ENCODE peak calls at places on chromosomes 1 and 21, in ten cellular contexts. One of them, this sample, is unnamed.

GRCh38 chr1:243727503-243728191 is 122.4 kb downstream of the AKT3 start:
- DNase-seq in stimulated activated CD4-positive, alpha-beta T cell treated with anti-CD3 and anti-CD28 coated beads, TNF-alpha, amount 100 ng/mL, for 48 hours: no peak
- DNase-seq in GM10248: peak
- DNase-seq in fibroblast of mammary gland: no peak
- DNase-seq in A549: no peak
- DNase-seq in stimulated activated CD8-positive, alpha-beta memory T cell treated with anti-CD3 and anti-CD28 coated beads, Interleukin-4, amount 100 ng/mL, for 24 hours: no peak
- DNase-seq in heart right ventricle: no peak
- DNase-seq in GM13977: peak
- DNase-seq in testis: no peak
- DNase-seq in brain microvascular endothelial cell: no peak
- DNase-seq in this sample: no peak

GRCh38 chr1:158286966-158287365 is 2.8 kb upstream of the CD1C start:
- DNase-seq in GM10248: no peak
- DNase-seq in stimulated activated CD4-positive, alpha-beta T cell treated with anti-CD3 and anti-CD28 coated beads, TNF-alpha, amount 100 ng/mL, for 48 hours: no peak
- DNase-seq in heart right ventricle: no peak
- DNase-seq in A549: no peak
- DNase-seq in brain microvascular endothelial cell: no peak
- DNase-seq in stimulated activated CD8-positive, alpha-beta memory T cell treated with anti-CD3 and anti-CD28 coated beads, Interleukin-4, amount 100 ng/mL, for 24 hours: no peak
- DNase-seq in GM13977: no peak
- DNase-seq in testis: no peak
- DNase-seq in fibroblast of mammary gland: no peak
- DNase-seq in this sample: no peak

GRCh38 chr1:157377216-157377821 is 175.0 kb downstream of the FCRL5 start:
- DNase-seq in A549: no peak
- DNase-seq in stimulated activated CD4-positive, alpha-beta T cell treated with anti-CD3 and anti-CD28 coated beads, TNF-alpha, amount 100 ng/mL, for 48 hours: peak
- DNase-seq in testis: peak
- DNase-seq in heart right ventricle: no peak
- DNase-seq in GM10248: no peak
- DNase-seq in fibroblast of mammary gland: peak
- DNase-seq in stimulated activated CD8-positive, alpha-beta memory T cell treated with anti-CD3 and anti-CD28 coated beads, Interleukin-4, amount 100 ng/mL, for 24 hours: no peak
- DNase-seq in brain microvascular endothelial cell: peak
- DNase-seq in GM13977: no peak
- DNase-seq in this sample: peak

GRCh38 chr1:156600733-156601121 is 552 bp downstream of the GPATCH4 start:
- DNase-seq in GM10248: no peak
- DNase-seq in stimulated activated CD4-positive, alpha-beta T cell treated with anti-CD3 and anti-CD28 coated beads, TNF-alpha, amount 100 ng/mL, for 48 hours: no peak
- DNase-seq in A549: no peak
- DNase-seq in heart right ventricle: no peak
- DNase-seq in fibroblast of mammary gland: peak
- DNase-seq in GM13977: no peak
- DNase-seq in brain microvascular endothelial cell: no peak
- DNase-seq in stimulated activated CD8-positive, alpha-beta memory T cell treated with anti-CD3 and anti-CD28 coated beads, Interleukin-4, amount 100 ng/mL, for 24 hours: no peak
- DNase-seq in testis: no peak
- DNase-seq in this sample: no peak

GRCh38 chr1:47179988-47180563 is 9.8 kb downstream of the PDZK1IP1 start:
- DNase-seq in heart right ventricle: no peak
- DNase-seq in GM10248: no peak
- DNase-seq in testis: no peak
- DNase-seq in GM13977: no peak
- DNase-seq in fibroblast of mammary gland: no peak
- DNase-seq in A549: no peak
- DNase-seq in brain microvascular endothelial cell: no peak
- DNase-seq in stimulated activated CD4-positive, alpha-beta T cell treated with anti-CD3 and anti-CD28 coated beads, TNF-alpha, amount 100 ng/mL, for 48 hours: no peak
- DNase-seq in stimulated activated CD8-positive, alpha-beta memory T cell treated with anti-CD3 and anti-CD28 coated beads, Interleukin-4, amount 100 ng/mL, for 24 hours: no peak
- DNase-seq in this sample: no peak

GRCh38 chr21:35149698-35150097 is 100.6 kb upstream of the RUNX1 start:
- DNase-seq in brain microvascular endothelial cell: no peak
- DNase-seq in testis: no peak
- DNase-seq in GM10248: no peak
- DNase-seq in GM13977: no peak
- DNase-seq in stimulated activated CD8-positive, alpha-beta memory T cell treated with anti-CD3 and anti-CD28 coated beads, Interleukin-4, amount 100 ng/mL, for 24 hours: no peak
- DNase-seq in heart right ventricle: no peak
- DNase-seq in A549: no peak
- DNase-seq in fibroblast of mammary gland: peak
- DNase-seq in stimulated activated CD4-positive, alpha-beta T cell treated with anti-CD3 and anti-CD28 coated beads, TNF-alpha, amount 100 ng/mL, for 48 hours: no peak
- DNase-seq in this sample: peak

GRCh38 chr1:32984090-32984828 is 19.6 kb upstream of the RNF19B start:
- DNase-seq in stimulated activated CD8-positive, alpha-beta memory T cell treated with anti-CD3 and anti-CD28 coated beads, Interleukin-4, amount 100 ng/mL, for 24 hours: no peak
- DNase-seq in heart right ventricle: no peak
- DNase-seq in stimulated activated CD4-positive, alpha-beta T cell treated with anti-CD3 and anti-CD28 coated beads, TNF-alpha, amount 100 ng/mL, for 48 hours: no peak
- DNase-seq in fibroblast of mammary gland: peak
- DNase-seq in GM10248: no peak
- DNase-seq in testis: no peak
- DNase-seq in A549: no peak
- DNase-seq in GM13977: peak
- DNase-seq in brain microvascular endothelial cell: peak
- DNase-seq in this sample: peak

GRCh38 chr1:154141240-154141639 is 13.6 kb downstream of the NUP210L start:
- DNase-seq in brain microvascular endothelial cell: no peak
- DNase-seq in heart right ventricle: no peak
- DNase-seq in stimulated activated CD4-positive, alpha-beta T cell treated with anti-CD3 and anti-CD28 coated beads, TNF-alpha, amount 100 ng/mL, for 48 hours: no peak
- DNase-seq in GM10248: no peak
- DNase-seq in GM13977: no peak
- DNase-seq in testis: no peak
- DNase-seq in A549: no peak
- DNase-seq in fibroblast of mammary gland: peak
- DNase-seq in stimulated activated CD8-positive, alpha-beta memory T cell treated with anti-CD3 and anti-CD28 coated beads, Interleukin-4, amount 100 ng/mL, for 24 hours: no peak
- DNase-seq in this sample: no peak

GRCh38 chr1:113887776-113888175 is 395 bp upstream of the BCL2L15 start:
- DNase-seq in testis: no peak
- DNase-seq in GM10248: no peak
- DNase-seq in heart right ventricle: no peak
- DNase-seq in stimulated activated CD4-positive, alpha-beta T cell treated with anti-CD3 and anti-CD28 coated beads, TNF-alpha, amount 100 ng/mL, for 48 hours: no peak
- DNase-seq in GM13977: no peak
- DNase-seq in stimulated activated CD8-positive, alpha-beta memory T cell treated with anti-CD3 and anti-CD28 coated beads, Interleukin-4, amount 100 ng/mL, for 24 hours: no peak
- DNase-seq in A549: no peak
- DNase-seq in fibroblast of mammary gland: no peak
- DNase-seq in brain microvascular endothelial cell: no peak
- DNase-seq in this sample: no peak

GRCh38 chr1:171343727-171344472 is 29.9 kb downstream of the FMO4 start:
- DNase-seq in stimulated activated CD4-positive, alpha-beta T cell treated with anti-CD3 and anti-CD28 coated beads, TNF-alpha, amount 100 ng/mL, for 48 hours: no peak
- DNase-seq in fibroblast of mammary gland: peak
- DNase-seq in GM13977: no peak
- DNase-seq in brain microvascular endothelial cell: no peak
- DNase-seq in A549: no peak
- DNase-seq in testis: no peak
- DNase-seq in heart right ventricle: no peak
- DNase-seq in stimulated activated CD8-positive, alpha-beta memory T cell treated with anti-CD3 and anti-CD28 coated beads, Interleukin-4, amount 100 ng/mL, for 24 hours: no peak
- DNase-seq in GM10248: no peak
- DNase-seq in this sample: no peak

GRCh38 chr1:107572674-107573205 is 392.2 kb downstream of the VAV3 start:
- DNase-seq in A549: no peak
- DNase-seq in testis: no peak
- DNase-seq in stimulated activated CD4-positive, alpha-beta T cell treated with anti-CD3 and anti-CD28 coated beads, TNF-alpha, amount 100 ng/mL, for 48 hours: no peak
- DNase-seq in brain microvascular endothelial cell: no peak
- DNase-seq in fibroblast of mammary gland: peak
- DNase-seq in GM10248: no peak
- DNase-seq in heart right ventricle: no peak
- DNase-seq in stimulated activated CD8-positive, alpha-beta memory T cell treated with anti-CD3 and anti-CD28 coated beads, Interleukin-4, amount 100 ng/mL, for 24 hours: no peak
- DNase-seq in GM13977: no peak
- DNase-seq in this sample: no peak

GRCh38 chr1:228420968-228421826 is 4.5 kb upstream of the TRIM17 start:
- DNase-seq in brain microvascular endothelial cell: no peak
- DNase-seq in GM13977: no peak
- DNase-seq in stimulated activated CD4-positive, alpha-beta T cell treated with anti-CD3 and anti-CD28 coated beads, TNF-alpha, amount 100 ng/mL, for 48 hours: no peak
- DNase-seq in testis: no peak
- DNase-seq in A549: no peak
- DNase-seq in GM10248: no peak
- DNase-seq in stimulated activated CD8-positive, alpha-beta memory T cell treated with anti-CD3 and anti-CD28 coated beads, Interleukin-4, amount 100 ng/mL, for 24 hours: no peak
- DNase-seq in heart right ventricle: no peak
- DNase-seq in fibroblast of mammary gland: no peak
- DNase-seq in this sample: peak

GRCh38 chr1:202034683-202035462 is 24.5 kb downstream of the ELF3 start:
- DNase-seq in fibroblast of mammary gland: peak
- DNase-seq in stimulated activated CD4-positive, alpha-beta T cell treated with anti-CD3 and anti-CD28 coated beads, TNF-alpha, amount 100 ng/mL, for 48 hours: no peak
- DNase-seq in heart right ventricle: peak
- DNase-seq in testis: peak
- DNase-seq in GM13977: peak
- DNase-seq in A549: peak
- DNase-seq in brain microvascular endothelial cell: peak
- DNase-seq in stimulated activated CD8-positive, alpha-beta memory T cell treated with anti-CD3 and anti-CD28 coated beads, Interleukin-4, amount 100 ng/mL, for 24 hours: no peak
- DNase-seq in GM10248: peak
- DNase-seq in this sample: peak

GRCh38 chr1:156444407-156445001 is 56.1 kb downstream of the MEF2D start:
- DNase-seq in brain microvascular endothelial cell: peak
- DNase-seq in stimulated activated CD4-positive, alpha-beta T cell treated with anti-CD3 and anti-CD28 coated beads, TNF-alpha, amount 100 ng/mL, for 48 hours: no peak
- DNase-seq in GM13977: peak
- DNase-seq in A549: peak
- DNase-seq in GM10248: no peak
- DNase-seq in fibroblast of mammary gland: peak
- DNase-seq in testis: no peak
- DNase-seq in stimulated activated CD8-positive, alpha-beta memory T cell treated with anti-CD3 and anti-CD28 coated beads, Interleukin-4, amount 100 ng/mL, for 24 hours: no peak
- DNase-seq in heart right ventricle: no peak
- DNase-seq in this sample: peak

GRCh38 chr1:49389699-49390098 is 613.0 kb upstream of the BEND5 start:
- DNase-seq in GM13977: no peak
- DNase-seq in stimulated activated CD8-positive, alpha-beta memory T cell treated with anti-CD3 and anti-CD28 coated beads, Interleukin-4, amount 100 ng/mL, for 24 hours: no peak
- DNase-seq in brain microvascular endothelial cell: no peak
- DNase-seq in stimulated activated CD4-positive, alpha-beta T cell treated with anti-CD3 and anti-CD28 coated beads, TNF-alpha, amount 100 ng/mL, for 48 hours: no peak
- DNase-seq in A549: no peak
- DNase-seq in heart right ventricle: no peak
- DNase-seq in GM10248: no peak
- DNase-seq in fibroblast of mammary gland: no peak
- DNase-seq in testis: no peak
- DNase-seq in this sample: no peak

GRCh38 chr1:109761227-109762038 is 2.3 kb downstream of the EPS8L3 start:
- DNase-seq in A549: no peak
- DNase-seq in brain microvascular endothelial cell: no peak
- DNase-seq in GM10248: no peak
- DNase-seq in stimulated activated CD4-positive, alpha-beta T cell treated with anti-CD3 and anti-CD28 coated beads, TNF-alpha, amount 100 ng/mL, for 48 hours: no peak
- DNase-seq in testis: peak
- DNase-seq in heart right ventricle: peak
- DNase-seq in stimulated activated CD8-positive, alpha-beta memory T cell treated with anti-CD3 and anti-CD28 coated beads, Interleukin-4, amount 100 ng/mL, for 24 hours: no peak
- DNase-seq in GM13977: no peak
- DNase-seq in fibroblast of mammary gland: no peak
- DNase-seq in this sample: peak

GRCh38 chr1:85368073-85368778 is 91.8 kb upstream of the BCL10 start:
- DNase-seq in heart right ventricle: no peak
- DNase-seq in GM13977: no peak
- DNase-seq in stimulated activated CD8-positive, alpha-beta memory T cell treated with anti-CD3 and anti-CD28 coated beads, Interleukin-4, amount 100 ng/mL, for 24 hours: no peak
- DNase-seq in stimulated activated CD4-positive, alpha-beta T cell treated with anti-CD3 and anti-CD28 coated beads, TNF-alpha, amount 100 ng/mL, for 48 hours: no peak
- DNase-seq in GM10248: no peak
- DNase-seq in testis: no peak
- DNase-seq in brain microvascular endothelial cell: no peak
- DNase-seq in fibroblast of mammary gland: no peak
- DNase-seq in A549: no peak
- DNase-seq in this sample: peak

GRCh38 chr21:39385299-39386145 is 36.6 kb upstream of the HMGN1 start:
- DNase-seq in stimulated activated CD8-positive, alpha-beta memory T cell treated with anti-CD3 and anti-CD28 coated beads, Interleukin-4, amount 100 ng/mL, for 24 hours: peak
- DNase-seq in A549: peak
- DNase-seq in GM10248: peak
- DNase-seq in heart right ventricle: peak
- DNase-seq in GM13977: peak
- DNase-seq in brain microvascular endothelial cell: peak
- DNase-seq in testis: peak
- DNase-seq in stimulated activated CD4-positive, alpha-beta T cell treated with anti-CD3 and anti-CD28 coated beads, TNF-alpha, amount 100 ng/mL, for 48 hours: peak
- DNase-seq in fibroblast of mammary gland: peak
- DNase-seq in this sample: no peak

GRCh38 chr1:66764994-66765578 is 12.8 kb downstream of the DYNLT5 start:
- DNase-seq in A549: peak
- DNase-seq in brain microvascular endothelial cell: peak
- DNase-seq in testis: peak
- DNase-seq in stimulated activated CD4-positive, alpha-beta T cell treated with anti-CD3 and anti-CD28 coated beads, TNF-alpha, amount 100 ng/mL, for 48 hours: peak
- DNase-seq in heart right ventricle: peak
- DNase-seq in GM10248: peak
- DNase-seq in stimulated activated CD8-positive, alpha-beta memory T cell treated with anti-CD3 and anti-CD28 coated beads, Interleukin-4, amount 100 ng/mL, for 24 hours: peak
- DNase-seq in GM13977: peak
- DNase-seq in fibroblast of mammary gland: peak
- DNase-seq in this sample: peak

GRCh38 chr21:15121655-15122120 is 56.9 kb upstream of the NRIP1 start:
- DNase-seq in fibroblast of mammary gland: peak
- DNase-seq in heart right ventricle: peak
- DNase-seq in A549: no peak
- DNase-seq in GM13977: no peak
- DNase-seq in brain microvascular endothelial cell: peak
- DNase-seq in stimulated activated CD8-positive, alpha-beta memory T cell treated with anti-CD3 and anti-CD28 coated beads, Interleukin-4, amount 100 ng/mL, for 24 hours: no peak
- DNase-seq in stimulated activated CD4-positive, alpha-beta T cell treated with anti-CD3 and anti-CD28 coated beads, TNF-alpha, amount 100 ng/mL, for 48 hours: no peak
- DNase-seq in testis: peak
- DNase-seq in GM10248: no peak
- DNase-seq in this sample: peak

GRCh38 chr1:200888349-200888838 is 6.3 kb upstream of the INAVA start:
- DNase-seq in brain microvascular endothelial cell: no peak
- DNase-seq in heart right ventricle: no peak
- DNase-seq in GM10248: peak
- DNase-seq in GM13977: peak
- DNase-seq in testis: no peak
- DNase-seq in stimulated activated CD4-positive, alpha-beta T cell treated with anti-CD3 and anti-CD28 coated beads, TNF-alpha, amount 100 ng/mL, for 48 hours: peak
- DNase-seq in stimulated activated CD8-positive, alpha-beta memory T cell treated with anti-CD3 and anti-CD28 coated beads, Interleukin-4, amount 100 ng/mL, for 24 hours: peak
- DNase-seq in fibroblast of mammary gland: no peak
- DNase-seq in A549: no peak
- DNase-seq in this sample: no peak

GRCh38 chr1:241934181-241934815 is 23.3 kb upstream of the BECN2 start:
- DNase-seq in A549: no peak
- DNase-seq in GM13977: no peak
- DNase-seq in stimulated activated CD8-positive, alpha-beta memory T cell treated with anti-CD3 and anti-CD28 coated beads, Interleukin-4, amount 100 ng/mL, for 24 hours: no peak
- DNase-seq in GM10248: no peak
- DNase-seq in fibroblast of mammary gland: peak
- DNase-seq in testis: peak
- DNase-seq in brain microvascular endothelial cell: peak
- DNase-seq in stimulated activated CD4-positive, alpha-beta T cell treated with anti-CD3 and anti-CD28 coated beads, TNF-alpha, amount 100 ng/mL, for 48 hours: no peak
- DNase-seq in heart right ventricle: no peak
- DNase-seq in this sample: no peak

GRCh38 chr1:32336963-32337675 is 1.1 kb upstream of the MARCKSL1 start:
- DNase-seq in stimulated activated CD8-positive, alpha-beta memory T cell treated with anti-CD3 and anti-CD28 coated beads, Interleukin-4, amount 100 ng/mL, for 24 hours: peak
- DNase-seq in A549: no peak
- DNase-seq in stimulated activated CD4-positive, alpha-beta T cell treated with anti-CD3 and anti-CD28 coated beads, TNF-alpha, amount 100 ng/mL, for 48 hours: no peak
- DNase-seq in testis: no peak
- DNase-seq in fibroblast of mammary gland: peak
- DNase-seq in GM10248: peak
- DNase-seq in heart right ventricle: no peak
- DNase-seq in GM13977: peak
- DNase-seq in brain microvascular endothelial cell: no peak
- DNase-seq in this sample: peak

GRCh38 chr1:148388260-148389026 is 94.7 kb downstream of the PPIAL4G start:
- DNase-seq in A549: peak
- DNase-seq in GM13977: peak
- DNase-seq in stimulated activated CD8-positive, alpha-beta memory T cell treated with anti-CD3 and anti-CD28 coated beads, Interleukin-4, amount 100 ng/mL, for 24 hours: peak
- DNase-seq in fibroblast of mammary gland: peak
- DNase-seq in heart right ventricle: peak
- DNase-seq in stimulated activated CD4-positive, alpha-beta T cell treated with anti-CD3 and anti-CD28 coated beads, TNF-alpha, amount 100 ng/mL, for 48 hours: peak
- DNase-seq in brain microvascular endothelial cell: peak
- DNase-seq in testis: peak
- DNase-seq in GM10248: peak
- DNase-seq in this sample: peak

GRCh38 chr1:216750031-216750627 is 26.9 kb upstream of the ESRRG start:
- DNase-seq in stimulated activated CD4-positive, alpha-beta T cell treated with anti-CD3 and anti-CD28 coated beads, TNF-alpha, amount 100 ng/mL, for 48 hours: no peak
- DNase-seq in testis: peak
- DNase-seq in stimulated activated CD8-positive, alpha-beta memory T cell treated with anti-CD3 and anti-CD28 coated beads, Interleukin-4, amount 100 ng/mL, for 24 hours: no peak
- DNase-seq in GM10248: no peak
- DNase-seq in fibroblast of mammary gland: peak
- DNase-seq in A549: no peak
- DNase-seq in brain microvascular endothelial cell: peak
- DNase-seq in heart right ventricle: peak
- DNase-seq in GM13977: no peak
- DNase-seq in this sample: peak

GRCh38 chr1:66043186-66043585 is 250.5 kb downstream of the PDE4B start:
- DNase-seq in GM10248: no peak
- DNase-seq in A549: no peak
- DNase-seq in fibroblast of mammary gland: no peak
- DNase-seq in testis: no peak
- DNase-seq in stimulated activated CD8-positive, alpha-beta memory T cell treated with anti-CD3 and anti-CD28 coated beads, Interleukin-4, amount 100 ng/mL, for 24 hours: no peak
- DNase-seq in brain microvascular endothelial cell: no peak
- DNase-seq in GM13977: no peak
- DNase-seq in heart right ventricle: no peak
- DNase-seq in stimulated activated CD4-positive, alpha-beta T cell treated with anti-CD3 and anti-CD28 coated beads, TNF-alpha, amount 100 ng/mL, for 48 hours: no peak
- DNase-seq in this sample: no peak

GRCh38 chr1:64327119-64327518 is 123.7 kb downstream of the UBE2U start:
- DNase-seq in testis: no peak
- DNase-seq in stimulated activated CD8-positive, alpha-beta memory T cell treated with anti-CD3 and anti-CD28 coated beads, Interleukin-4, amount 100 ng/mL, for 24 hours: no peak
- DNase-seq in GM10248: no peak
- DNase-seq in GM13977: no peak
- DNase-seq in heart right ventricle: no peak
- DNase-seq in brain microvascular endothelial cell: no peak
- DNase-seq in stimulated activated CD4-positive, alpha-beta T cell treated with anti-CD3 and anti-CD28 coated beads, TNF-alpha, amount 100 ng/mL, for 48 hours: no peak
- DNase-seq in A549: no peak
- DNase-seq in fibroblast of mammary gland: no peak
- DNase-seq in this sample: no peak

GRCh38 chr1:20343149-20343936 is 52.7 kb downstream of the VWA5B1 start:
- DNase-seq in GM10248: peak
- DNase-seq in A549: no peak
- DNase-seq in brain microvascular endothelial cell: no peak
- DNase-seq in testis: peak
- DNase-seq in fibroblast of mammary gland: no peak
- DNase-seq in GM13977: peak
- DNase-seq in heart right ventricle: peak
- DNase-seq in stimulated activated CD8-positive, alpha-beta memory T cell treated with anti-CD3 and anti-CD28 coated beads, Interleukin-4, amount 100 ng/mL, for 24 hours: no peak
- DNase-seq in stimulated activated CD4-positive, alpha-beta T cell treated with anti-CD3 and anti-CD28 coated beads, TNF-alpha, amount 100 ng/mL, for 48 hours: peak
- DNase-seq in this sample: no peak